ENCODE peak calls at places on chromosome 6, in nine cellular contexts. U, E, V, O, T, P, R, C and Y are unnamed samples. For H3K36me3, the result is how much of the 10 kb centered on the place peaks cover.

GRCh38 chr6:122799916-122800701 is 11.1 kb downstream of the SMPDL3A start:
- DNase-seq in T (no peak), V (no peak), C (peak), R (peak), O (no peak), E (no peak), P (no peak), U (peak), Y (no peak)

GRCh38 chr6:86412063-86412462 is 525.3 kb upstream of the HTR1E start:
- DNase-seq in C (peak), R (no peak), O (no peak), V (no peak), U (no peak), T (no peak), P (no peak), E (no peak), Y (no peak)

GRCh38 chr6:136284909-136285308 is 4.7 kb downstream of the BCLAF1 start:
- DNase-seq in R (no peak), O (peak), V (no peak), C (peak), T (no peak), U (no peak), E (no peak), P (no peak), Y (no peak)

GRCh38 chr6:21312118-21312517 is 281.4 kb upstream of the SOX4 start:
- DNase-seq in T (no peak), P (no peak), U (no peak), R (no peak), C (no peak), E (no peak), V (no peak), O (no peak), Y (no peak)

GRCh38 chr6:128370072-128370471 is 150.3 kb downstream of the PTPRK start:
- DNase-seq in O (no peak), E (no peak), V (no peak), C (no peak), U (no peak), P (no peak), R (no peak), T (no peak), Y (no peak)

GRCh38 chr6:26214826-26215199 is 127.6 kb downstream of the HFE start:
- DNase-seq in R (peak), P (no peak), T (no peak), O (no peak), E (no peak), V (no peak), U (no peak), C (no peak), Y (no peak)

GRCh38 chr6:104640761-104641160 is 219.0 kb downstream of the HACE1 start:
- DNase-seq in U (no peak), V (no peak), P (no peak), O (no peak), E (no peak), R (no peak), C (no peak), T (no peak), Y (no peak)

GRCh38 chr6:884570-884969 is 191.6 kb upstream of the EXOC2 start:
- DNase-seq in T (no peak), U (no peak), E (no peak), P (no peak), V (no peak), C (no peak), O (no peak), R (no peak), Y (no peak)

GRCh38 chr6:110367825-110368224 is 9.7 kb upstream of the METTL24 start:
- DNase-seq in V (no peak), T (no peak), O (no peak), U (no peak), P (no peak), R (no peak), C (no peak), E (no peak), Y (no peak)

GRCh38 chr6:132413501-132413805 is 12.2 kb upstream of the MOXD1 start:
- DNase-seq in C (no peak), O (no peak), V (no peak), E (no peak), P (no peak), U (no peak), T (no peak), R (no peak), Y (no peak)

GRCh38 chr6:156774872-156775405 is 2.2 kb upstream of the ARID1B start:
- DNase-seq in P (no peak), V (no peak), C (no peak), O (peak), R (no peak), T (no peak), E (no peak), U (no peak), Y (no peak)

GRCh38 chr6:52504778-52505127 is 72.1 kb downstream of the TRAM2 start:
- DNase-seq in E (no peak), R (no peak), C (no peak), O (no peak), T (no peak), V (no peak), P (no peak), U (no peak), Y (no peak)

GRCh38 chr6:32944265-32944664 is 3.4 kb upstream of the HLA-DMB start:
- DNase-seq in O (no peak), P (no peak), R (no peak), E (no peak), T (peak), U (no peak), V (no peak), C (peak), Y (no peak)

GRCh38 chr6:14665827-14666724 is 548.5 kb downstream of the CD83 start:
- DNase-seq in E (no peak), P (no peak), U (peak), O (no peak), R (peak), T (no peak), V (no peak), C (peak), Y (no peak)

GRCh38 chr6:36039113-36039512 is 11.5 kb downstream of the MAPK14 start:
- DNase-seq in V (no peak), U (no peak), T (no peak), P (no peak), C (no peak), R (no peak), E (no peak), O (no peak), Y (no peak)

GRCh38 chr6:36285187-36285612 is 15.3 kb downstream of the PNPLA1 start:
- DNase-seq in C (no peak), P (no peak), U (no peak), R (no peak), E (no peak), O (peak), V (no peak), T (no peak), Y (no peak)

GRCh38 chr6:136415351-136416005 is 125.8 kb upstream of the BCLAF1 start:
- DNase-seq in T (no peak), R (no peak), P (no peak), U (no peak), C (peak), V (no peak), E (no peak), O (no peak), Y (no peak)

GRCh38 chr6:71489736-71490135 is 201.1 kb downstream of the OGFRL1 start:
- DNase-seq in V (no peak), T (no peak), R (no peak), O (peak), C (peak), P (no peak), U (peak), E (no peak), Y (no peak)

GRCh38 chr6:142726616-142727015 is 218.4 kb downstream of the HIVEP2 start:
- DNase-seq in V (no peak), U (peak), C (peak), E (no peak), T (no peak), O (peak), P (no peak), R (no peak), Y (no peak)

GRCh38 chr6:43834528-43835145 is 64.6 kb downstream of the VEGFA start:
- DNase-seq in U (no peak), V (no peak), R (no peak), O (no peak), E (no peak), C (no peak), T (no peak), P (no peak), Y (no peak)

GRCh38 chr6:43129434-43130194 is 41.5 kb upstream of the SRF start:
- DNase-seq in P (no peak), T (peak), O (peak), R (no peak), E (no peak), C (no peak), V (no peak), U (no peak), Y (no peak)

GRCh38 chr6:167893416-167893815 is 66.7 kb downstream of the AFDN start:
- DNase-seq in E (no peak), U (peak), P (no peak), O (peak), C (no peak), R (no peak), V (no peak), T (no peak), Y (no peak)

GRCh38 chr6:21753571-21754108 is 160.1 kb downstream of the SOX4 start:
- DNase-seq in V (no peak), O (peak), U (no peak), E (no peak), T (no peak), C (peak), R (no peak), P (no peak), Y (no peak)

GRCh38 chr6:89180971-89181370 is 35.1 kb downstream of the PM20D2 start:
- DNase-seq in T (no peak), E (no peak), U (no peak), R (no peak), P (no peak), V (no peak), O (no peak), C (no peak), Y (no peak)

GRCh38 chr6:160387887-160388286 is 39.7 kb downstream of the SLC22A3 start:
- DNase-seq in E (no peak), C (no peak), O (no peak), U (no peak), T (no peak), P (no peak), R (no peak), V (no peak), Y (no peak)

GRCh38 chr6:134175532-134176282 is 123.3 kb upstream of the SLC2A12 start:
- DNase-seq in E (peak), C (peak), V (peak), P (peak), R (peak), O (peak), U (peak), T (peak), Y (peak)

DNA sequence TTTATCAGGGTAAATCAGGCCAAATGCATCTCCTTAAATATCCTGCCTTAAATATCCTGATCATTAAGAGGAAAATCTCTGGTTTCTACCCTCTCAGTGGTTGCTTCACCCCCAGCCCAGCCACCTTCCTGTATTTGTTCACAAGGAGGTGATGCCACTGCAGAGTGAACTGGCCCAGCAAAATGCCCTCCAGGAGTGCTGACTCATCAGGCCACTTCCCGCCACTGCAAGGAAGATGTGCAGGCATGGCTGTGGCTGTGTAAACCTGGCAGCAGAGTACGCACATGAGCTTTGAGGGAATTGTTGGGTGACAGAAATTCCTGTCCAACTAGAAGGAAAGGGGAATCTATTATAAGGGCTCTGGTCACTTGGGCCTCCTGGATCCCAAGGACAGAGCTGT is 13.8 kb downstream of the NQO2 start:
- DNase-seq in U (peak), T (peak), C (peak), E (no peak), P (no peak), O (peak), R (peak), V (no peak), Y (peak)
- H3K36me3 ChIP-seq in U (under half), T (half or more), C (under half), E (under half), P (under half), O (under half), R (under half), V (under half), Y (half or more)

GRCh38 chr6:34692280-34692679 is 4.3 kb downstream of the ILRUN start:
- DNase-seq in R (no peak), P (no peak), O (no peak), C (no peak), T (no peak), E (no peak), U (no peak), V (no peak), Y (no peak)
- H3K4me3 ChIP-seq in R (no peak), P (peak), O (no peak), C (no peak), T (no peak), E (no peak), U (no peak), V (no peak), Y (no peak)

GRCh38 chr6:11215773-11216172 is 16.7 kb downstream of the NEDD9 start:
- DNase-seq in V (no peak), R (peak), T (peak), E (no peak), U (no peak), P (no peak), C (no peak), O (no peak), Y (no peak)
- H3K27ac ChIP-seq in V (peak), R (no peak), T (peak), E (no peak), U (no peak), P (peak), C (no peak), O (no peak), Y (peak)

DNA sequence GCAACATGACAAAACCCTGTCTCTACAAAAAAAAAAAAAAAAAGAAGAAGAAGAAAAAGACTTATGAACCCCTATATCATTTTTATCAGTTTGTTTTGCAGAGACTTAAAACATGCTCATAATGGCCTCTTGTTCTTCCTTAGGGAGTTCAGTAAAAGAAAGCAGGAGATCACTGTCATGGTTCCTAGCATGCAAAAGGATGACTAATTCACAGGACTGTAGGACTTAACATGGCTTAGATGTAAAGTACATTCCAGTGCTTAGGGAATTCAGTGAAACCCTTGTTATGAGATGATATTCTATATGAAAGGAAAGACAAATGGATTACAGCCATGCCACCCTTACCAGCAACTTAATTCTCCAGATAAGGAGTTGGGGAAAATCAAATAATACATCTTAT is 29.5 kb downstream of the EEF1A1 start:
- DNase-seq in O (no peak), U (no peak), V (no peak), R (no peak), P (no peak), C (no peak), T (no peak), E (no peak), Y (no peak)
- H3K36me3 ChIP-seq in O (under half), U (under half), V (under half), R (under half), P (under half), C (under half), T (half or more), E (half or more), Y (half or more)

GRCh38 chr6:68040780-68041179 is 594.3 kb upstream of the ADGRB3 start:
- DNase-seq in R (no peak), C (no peak), V (no peak), P (no peak), T (no peak), O (no peak), U (no peak), E (no peak), Y (no peak)

GRCh38 chr6:68040312-68040778 is 594.7 kb upstream of the ADGRB3 start:
- DNase-seq in R (no peak), O (peak), U (no peak), V (no peak), C (no peak), P (no peak), E (no peak), T (no peak), Y (no peak)

GRCh38 chr6:68038815-68039408 is 596.2 kb upstream of the ADGRB3 start:
- DNase-seq in T (no peak), C (no peak), R (no peak), U (no peak), P (no peak), V (no peak), E (no peak), O (peak), Y (no peak)

GRCh38 chr6:68042339-68043121 is 592.6 kb upstream of the ADGRB3 start:
- DNase-seq in C (no peak), O (no peak), U (no peak), P (no peak), T (no peak), E (no peak), V (no peak), R (no peak), Y (no peak)

GRCh38 chr6:68039641-68040311 is 595.3 kb upstream of the ADGRB3 start:
- DNase-seq in U (no peak), V (no peak), E (no peak), P (no peak), R (no peak), C (no peak), T (no peak), O (no peak), Y (no peak)
- H3K4me3 ChIP-seq in U (no peak), V (peak), E (no peak), P (no peak), R (no peak), C (no peak), T (no peak), O (no peak), Y (peak)

GRCh38 chr6:106740287-106740686 is 110.9 kb downstream of the QRSL1 start:
- DNase-seq in P (no peak), V (no peak), T (no peak), C (no peak), R (no peak), O (no peak), E (no peak), U (no peak), Y (no peak)
- H3K27ac ChIP-seq in P (no peak), V (no peak), T (peak), C (no peak), R (no peak), O (no peak), E (no peak), U (no peak), Y (no peak)